ENCODE peak calls at places on chromosomes 5 and 9, in six cellular contexts. P, Z, C, M, S and F are unnamed samples.

GRCh38 chr5:104130320-104130719 is 567.7 kb upstream of the NUDT12 start:
- DNase-seq in P (no peak), M (no peak), Z (no peak), C (no peak), S (no peak), F (no peak)

GRCh38 chr5:149584106-149584505 is 2.8 kb downstream of the ARHGEF37 start:
- DNase-seq in M (no peak), Z (no peak), P (no peak), C (no peak), S (no peak), F (no peak)

GRCh38 chr9:14283276-14283675 is 30.7 kb downstream of the NFIB start:
- DNase-seq in S (no peak), M (no peak), P (no peak), Z (no peak), C (no peak), F (no peak)

GRCh38 chr5:125961150-125961549 is 462.1 kb upstream of the GRAMD2B start:
- DNase-seq in M (no peak), Z (no peak), S (no peak), P (no peak), C (no peak), F (no peak)

GRCh38 chr9:111148390-111148993 is 110.2 kb upstream of the LPAR1 start:
- DNase-seq in Z (no peak), M (peak; percentile 52), S (no peak), C (no peak), P (no peak), F (no peak)

GRCh38 chr9:98520221-98520920 is 188.4 kb downstream of the GABBR2 start:
- DNase-seq in C (no peak), Z (no peak), P (no peak), S (peak; percentile 40), M (peak; percentile 32), F (no peak)

GRCh38 chr9:98118640-98119601 is at the start of gene TRIM14:
- DNase-seq in C (peak; percentile 41), M (peak; percentile 87), Z (peak; percentile 91), S (peak; percentile 67), P (peak; percentile 49), F (peak; percentile 35)

GRCh38 chr5:33981408-33982171 is 2.9 kb downstream of the SLC45A2 start:
- DNase-seq in P (no peak), Z (no peak), M (no peak), S (no peak), C (no peak), F (no peak)

GRCh38 chr9:136623849-136624183 is 38.9 kb upstream of the EGFL7 start:
- DNase-seq in C (no peak), P (no peak), M (no peak), Z (no peak), S (no peak), F (no peak)

GRCh38 chr5:67182406-67182805 is 14.2 kb downstream of the CD180 start:
- DNase-seq in P (no peak), C (no peak), M (peak; percentile 83), S (no peak), Z (peak; percentile 69), F (peak; percentile 52)

GRCh38 chr5:64635056-64635686 is 55.1 kb upstream of the SHISAL2B start:
- DNase-seq in P (no peak), C (no peak), S (peak; percentile 21), M (peak; percentile 15), Z (no peak), F (no peak)

GRCh38 chr5:175718401-175719108 is 60.7 kb downstream of the HRH2 start:
- DNase-seq in Z (peak; percentile 75), C (peak; percentile 36), S (peak; percentile 36), M (peak; percentile 41), P (peak; percentile 68), F (peak; percentile 42)

GRCh38 chr5:169350759-169351240 is 49.9 kb upstream of the SLIT3 start:
- DNase-seq in P (no peak), C (no peak), Z (no peak), M (peak; percentile 100), S (no peak), F (peak; percentile 17)

GRCh38 chr5:158120760-158121159 is 261.8 kb upstream of the CLINT1 start:
- DNase-seq in S (no peak), P (no peak), C (no peak), Z (no peak), M (peak; percentile 25), F (no peak)

GRCh38 chr5:114360816-114361723 is 800 bp upstream of the KCNN2 start:
- DNase-seq in M (peak; percentile 45), P (no peak), S (no peak), C (no peak), Z (no peak), F (peak; percentile 53)

GRCh38 chr9:87557996-87558395 is 60.3 kb downstream of the DAPK1 start:
- DNase-seq in P (no peak), Z (no peak), C (no peak), M (peak; percentile 69), S (no peak), F (peak; percentile 25)

GRCh38 chr9:124077915-124078572 is 66.5 kb downstream of the LHX2 start:
- DNase-seq in S (no peak), Z (no peak), M (peak; percentile 68), C (no peak), P (no peak), F (no peak)

GRCh38 chr5:55903121-55903701 is 52.1 kb downstream of the IL31RA start:
- DNase-seq in Z (no peak), P (peak; percentile 47), S (no peak), M (peak; percentile 95), C (peak; percentile 41), F (no peak)

GRCh38 chr5:26802944-26803343 is 235.4 kb downstream of the CDH9 start:
- DNase-seq in Z (no peak), P (no peak), C (no peak), S (no peak), M (no peak), F (peak; percentile 27)

GRCh38 chr9:120711841-120712538 is 2.3 kb downstream of the MEGF9 start:
- DNase-seq in P (no peak), S (no peak), M (no peak), C (no peak), Z (no peak), F (no peak)

GRCh38 chr5:138353550-138353893 is 1.0 kb downstream of the KDM3B start:
- DNase-seq in P (peak; percentile 12), Z (no peak), S (no peak), M (no peak), C (no peak), F (no peak)

GRCh38 chr5:143657814-143658395 is 154.1 kb upstream of the HMHB1 start:
- DNase-seq in S (peak; percentile 98), M (no peak), Z (no peak), P (no peak), C (no peak), F (peak; percentile 22)

GRCh38 chr5:142215915-142216681 is 107.5 kb downstream of the NDFIP1 start:
- DNase-seq in Z (peak; percentile 74), P (no peak), M (peak; percentile 95), S (no peak), C (no peak), F (peak; percentile 10)

GRCh38 chr5:40736103-40736875 is 19.5 kb downstream of the TTC33 start:
- DNase-seq in M (peak; percentile 44), P (no peak), C (no peak), S (peak; percentile 49), Z (no peak), F (peak; percentile 73)

GRCh38 chr9:93953492-93954435 is 1.4 kb downstream of the BARX1 start:
- DNase-seq in P (no peak), S (no peak), C (no peak), M (no peak), Z (no peak), F (no peak)

GRCh38 chr9:124769451-124770358 is 1.4 kb downstream of the NR6A1 start:
- DNase-seq in S (no peak), M (peak; percentile 52), Z (peak; percentile 64), P (no peak), C (peak; percentile 19), F (no peak)

GRCh38 chr9:130837002-130837511 is 2.0 kb downstream of the ABL1 start:
- DNase-seq in C (no peak), S (no peak), P (no peak), Z (no peak), M (peak; percentile 49), F (peak; percentile 81)

GRCh38 chr5:176892663-176893062 is 6.5 kb downstream of the HK3 start:
- DNase-seq in P (no peak), C (no peak), S (no peak), Z (no peak), M (no peak), F (no peak)

GRCh38 chr5:128169369-128170017 is 85.9 kb downstream of the SLC12A2 start:
- DNase-seq in C (no peak), M (no peak), Z (no peak), S (no peak), P (no peak), F (no peak)

GRCh38 chr9:75648021-75648420 is 242.5 kb upstream of the PCSK5 start:
- DNase-seq in P (no peak), S (no peak), C (no peak), M (no peak), Z (no peak), F (no peak)

GRCh38 chr5:179834120-179834519 is 13.4 kb downstream of the SQSTM1 start:
- DNase-seq in Z (no peak), C (no peak), P (no peak), M (no peak), S (no peak), F (no peak)

GRCh38 chr9:130313103-130313858 is 47.7 kb downstream of the HMCN2 start:
- DNase-seq in M (no peak), P (no peak), S (no peak), Z (peak; percentile 35), C (no peak), F (no peak)

GRCh38 chr9:73148447-73148937 is 3.2 kb upstream of the ANXA1 start:
- DNase-seq in M (no peak), P (no peak), S (no peak), Z (no peak), C (no peak), F (no peak)

GRCh38 chr5:61394078-61394701 is 62.1 kb downstream of the ZSWIM6 start:
- DNase-seq in S (no peak), C (no peak), Z (no peak), M (peak; percentile 37), P (no peak), F (no peak)

GRCh38 chr9:18857769-18858168 is 175.2 kb downstream of the SAXO1 start:
- DNase-seq in P (no peak), M (no peak), Z (no peak), C (no peak), S (no peak), F (no peak)

GRCh38 chr9:89744730-89745129 is 139.9 kb downstream of the GADD45G start:
- DNase-seq in C (no peak), S (no peak), Z (no peak), M (no peak), P (no peak), F (no peak)